ENCODE peak calls at places on chromosomes 7 and 10, in seven cellular contexts. One of them, this sample, is unnamed.
A peak's percentile ranks its signal among the peaks of the same experiment; 100 is the strongest.

GRCh38 chr10:22340362-22341189 is 4.7 kb upstream of the SPAG6 start:
- DNase-seq in astrocyte of the cerebellum: peak; percentile 66
- DNase-seq in nephron progenitor cell: peak; percentile 74
- DNase-seq in kidney epithelial cell: no peak
- DNase-seq in heart left ventricle: peak; percentile 69
- DNase-seq in CD4-positive, alpha-beta T cell: peak; percentile 12
- DNase-seq in colonic mucosa: peak; percentile 66
- DNase-seq in this sample: peak; percentile 63

GRCh38 chr10:100775346-100775745 is 30.0 kb downstream of the PAX2 start:
- DNase-seq in heart left ventricle: no peak
- DNase-seq in colonic mucosa: no peak
- DNase-seq in kidney epithelial cell: peak; percentile 29
- DNase-seq in astrocyte of the cerebellum: no peak
- DNase-seq in CD4-positive, alpha-beta T cell: no peak
- DNase-seq in nephron progenitor cell: no peak
- DNase-seq in this sample: no peak

GRCh38 chr10:124639206-124639605 is 105.0 kb downstream of the FAM53B start:
- DNase-seq in kidney epithelial cell: no peak
- DNase-seq in CD4-positive, alpha-beta T cell: no peak
- DNase-seq in nephron progenitor cell: no peak
- DNase-seq in astrocyte of the cerebellum: no peak
- DNase-seq in heart left ventricle: no peak
- DNase-seq in colonic mucosa: no peak
- DNase-seq in this sample: no peak

GRCh38 chr10:114538544-114538906 is 119.5 kb downstream of the ABLIM1 start:
- DNase-seq in nephron progenitor cell: no peak
- DNase-seq in astrocyte of the cerebellum: no peak
- DNase-seq in heart left ventricle: no peak
- DNase-seq in CD4-positive, alpha-beta T cell: peak; percentile 52
- DNase-seq in kidney epithelial cell: no peak
- DNase-seq in colonic mucosa: peak; percentile 90
- DNase-seq in this sample: no peak

GRCh38 chr10:98340261-98340675 is 72.3 kb upstream of the LOXL4 start:
- DNase-seq in astrocyte of the cerebellum: no peak
- DNase-seq in kidney epithelial cell: no peak
- DNase-seq in nephron progenitor cell: no peak
- DNase-seq in colonic mucosa: no peak
- DNase-seq in heart left ventricle: no peak
- DNase-seq in CD4-positive, alpha-beta T cell: no peak
- DNase-seq in this sample: no peak

GRCh38 chr10:79219276-79219957 is 127.9 kb upstream of the PPIF start:
- DNase-seq in nephron progenitor cell: no peak
- DNase-seq in heart left ventricle: peak; percentile 76
- DNase-seq in CD4-positive, alpha-beta T cell: no peak
- DNase-seq in astrocyte of the cerebellum: no peak
- DNase-seq in colonic mucosa: no peak
- DNase-seq in kidney epithelial cell: no peak
- DNase-seq in this sample: no peak

GRCh38 chr7:129855234-129855673 is 97.5 kb downstream of the UBE2H start:
- DNase-seq in CD4-positive, alpha-beta T cell: no peak
- DNase-seq in astrocyte of the cerebellum: peak; percentile 95
- DNase-seq in heart left ventricle: no peak
- DNase-seq in kidney epithelial cell: no peak
- DNase-seq in nephron progenitor cell: no peak
- DNase-seq in colonic mucosa: no peak
- DNase-seq in this sample: no peak

GRCh38 chr7:150793569-150794238 is 6.5 kb downstream of the TMEM176B start:
- DNase-seq in nephron progenitor cell: no peak
- DNase-seq in CD4-positive, alpha-beta T cell: no peak
- DNase-seq in kidney epithelial cell: no peak
- DNase-seq in heart left ventricle: no peak
- DNase-seq in astrocyte of the cerebellum: no peak
- DNase-seq in colonic mucosa: no peak
- DNase-seq in this sample: no peak

GRCh38 chr10:47287365-47287802 is 12.6 kb upstream of the GDF10 start:
- DNase-seq in heart left ventricle: peak; percentile 87
- DNase-seq in kidney epithelial cell: no peak
- DNase-seq in colonic mucosa: peak; percentile 19
- DNase-seq in nephron progenitor cell: no peak
- DNase-seq in astrocyte of the cerebellum: no peak
- DNase-seq in CD4-positive, alpha-beta T cell: no peak
- DNase-seq in this sample: no peak

GRCh38 chr7:13908667-13909382 is 80.6 kb downstream of the ETV1 start:
- DNase-seq in CD4-positive, alpha-beta T cell: peak; percentile 2
- DNase-seq in astrocyte of the cerebellum: no peak
- DNase-seq in heart left ventricle: no peak
- DNase-seq in nephron progenitor cell: no peak
- DNase-seq in kidney epithelial cell: no peak
- DNase-seq in colonic mucosa: no peak
- DNase-seq in this sample: no peak

GRCh38 chr10:9009505-9009904 is 955.0 kb downstream of the GATA3 start:
- DNase-seq in heart left ventricle: no peak
- DNase-seq in kidney epithelial cell: no peak
- DNase-seq in colonic mucosa: no peak
- DNase-seq in astrocyte of the cerebellum: no peak
- DNase-seq in nephron progenitor cell: no peak
- DNase-seq in CD4-positive, alpha-beta T cell: no peak
- DNase-seq in this sample: no peak

GRCh38 chr10:132627736-132628512 is 90.3 kb downstream of the INPP5A start:
- DNase-seq in CD4-positive, alpha-beta T cell: no peak
- DNase-seq in nephron progenitor cell: peak; percentile 33
- DNase-seq in kidney epithelial cell: no peak
- DNase-seq in heart left ventricle: peak; percentile 71
- DNase-seq in astrocyte of the cerebellum: no peak
- DNase-seq in colonic mucosa: no peak
- DNase-seq in this sample: no peak

GRCh38 chr7:47449810-47450586 is 131.9 kb downstream of the TNS3 start:
- DNase-seq in astrocyte of the cerebellum: no peak
- DNase-seq in CD4-positive, alpha-beta T cell: no peak
- DNase-seq in colonic mucosa: no peak
- DNase-seq in kidney epithelial cell: no peak
- DNase-seq in nephron progenitor cell: no peak
- DNase-seq in heart left ventricle: no peak
- DNase-seq in this sample: no peak

GRCh38 chr7:44618754-44619153 is 12.3 kb downstream of the OGDH start:
- DNase-seq in nephron progenitor cell: no peak
- DNase-seq in heart left ventricle: no peak
- DNase-seq in kidney epithelial cell: peak; percentile 75
- DNase-seq in colonic mucosa: no peak
- DNase-seq in CD4-positive, alpha-beta T cell: no peak
- DNase-seq in astrocyte of the cerebellum: no peak
- DNase-seq in this sample: no peak

GRCh38 chr7:30459591-30460245 is 18.9 kb downstream of the NOD1 start:
- DNase-seq in heart left ventricle: no peak
- DNase-seq in nephron progenitor cell: no peak
- DNase-seq in kidney epithelial cell: peak; percentile 71
- DNase-seq in astrocyte of the cerebellum: peak; percentile 94
- DNase-seq in CD4-positive, alpha-beta T cell: no peak
- DNase-seq in colonic mucosa: peak; percentile 81
- DNase-seq in this sample: no peak

GRCh38 chr10:14074062-14074884 is 256.5 kb downstream of the FRMD4A start:
- DNase-seq in heart left ventricle: peak; percentile 93
- DNase-seq in nephron progenitor cell: no peak
- DNase-seq in astrocyte of the cerebellum: peak; percentile 99
- DNase-seq in CD4-positive, alpha-beta T cell: no peak
- DNase-seq in colonic mucosa: peak; percentile 67
- DNase-seq in kidney epithelial cell: peak; percentile 99
- DNase-seq in this sample: no peak

GRCh38 chr10:652226-652625 is 37.2 kb downstream of the DIP2C start:
- DNase-seq in kidney epithelial cell: no peak
- DNase-seq in colonic mucosa: no peak
- DNase-seq in astrocyte of the cerebellum: no peak
- DNase-seq in CD4-positive, alpha-beta T cell: no peak
- DNase-seq in nephron progenitor cell: no peak
- DNase-seq in heart left ventricle: no peak
- DNase-seq in this sample: no peak

GRCh38 chr10:36880898-36881297 is 244.5 kb upstream of the ANKRD30A start:
- DNase-seq in heart left ventricle: no peak
- DNase-seq in kidney epithelial cell: no peak
- DNase-seq in nephron progenitor cell: no peak
- DNase-seq in colonic mucosa: no peak
- DNase-seq in astrocyte of the cerebellum: peak; percentile 11
- DNase-seq in CD4-positive, alpha-beta T cell: no peak
- DNase-seq in this sample: no peak

GRCh38 chr7:1758417-1758858 is 88.4 kb downstream of the ELFN1 start:
- DNase-seq in CD4-positive, alpha-beta T cell: no peak
- DNase-seq in colonic mucosa: no peak
- DNase-seq in heart left ventricle: peak; percentile 63
- DNase-seq in nephron progenitor cell: no peak
- DNase-seq in astrocyte of the cerebellum: no peak
- DNase-seq in kidney epithelial cell: no peak
- DNase-seq in this sample: no peak

GRCh38 chr10:69007260-69007659 is 18.7 kb downstream of the KIFBP start:
- DNase-seq in heart left ventricle: no peak
- DNase-seq in astrocyte of the cerebellum: no peak
- DNase-seq in colonic mucosa: no peak
- DNase-seq in nephron progenitor cell: no peak
- DNase-seq in kidney epithelial cell: no peak
- DNase-seq in CD4-positive, alpha-beta T cell: no peak
- DNase-seq in this sample: no peak
- TF ChIP-seq CTCF in heart left ventricle: no peak
- TF ChIP-seq CTCF in astrocyte of the cerebellum: no peak
- TF ChIP-seq CTCF in colonic mucosa: no peak
- TF ChIP-seq CTCF in nephron progenitor cell: no peak
- TF ChIP-seq CTCF in kidney epithelial cell: no peak
- TF ChIP-seq CTCF in CD4-positive, alpha-beta T cell: no peak
- TF ChIP-seq CTCF in this sample: no peak

DNA sequence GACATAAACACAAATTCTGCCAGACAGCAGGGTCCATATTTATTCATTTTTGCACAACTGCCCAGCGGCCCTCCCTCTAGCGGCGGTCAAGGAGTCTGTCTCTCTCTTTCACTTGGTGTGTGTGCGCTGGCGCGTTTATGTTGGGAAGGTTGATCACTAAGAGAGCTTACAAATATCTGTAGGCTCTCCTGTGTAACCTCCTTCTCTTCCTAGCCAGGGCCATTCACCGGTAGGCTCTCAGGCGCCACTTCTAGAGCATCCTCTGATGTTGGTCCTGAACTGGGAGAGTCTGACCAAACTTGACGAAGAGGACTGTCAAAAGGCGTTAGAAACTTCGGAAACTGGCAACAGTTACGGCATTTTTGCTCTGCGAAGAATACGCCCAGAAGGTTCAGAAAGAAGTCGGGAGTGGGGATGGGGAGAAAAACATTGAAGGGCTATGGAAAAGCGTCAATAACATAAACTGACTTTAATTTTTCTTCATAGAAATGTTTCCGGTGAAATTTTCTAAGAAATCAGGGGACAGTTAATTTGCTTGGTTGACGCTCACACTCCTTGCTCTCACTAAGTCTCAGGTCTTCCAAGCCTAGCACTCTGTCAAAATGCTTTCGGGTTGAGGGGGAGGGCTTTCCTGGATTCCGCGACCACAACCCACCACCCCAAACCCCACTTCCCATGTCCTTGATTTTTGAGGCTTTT is 731.1 kb downstream of the ZWINT start:
- DNase-seq in nephron progenitor cell: peak; percentile 65
- DNase-seq in colonic mucosa: peak; percentile 20
- DNase-seq in CD4-positive, alpha-beta T cell: no peak
- DNase-seq in astrocyte of the cerebellum: peak; percentile 65
- DNase-seq in kidney epithelial cell: no peak
- DNase-seq in heart left ventricle: peak; percentile 32
- DNase-seq in this sample: no peak
- TF ChIP-seq CTCF in nephron progenitor cell: peak; percentile 78
- TF ChIP-seq CTCF in colonic mucosa: peak; percentile 11
- TF ChIP-seq CTCF in CD4-positive, alpha-beta T cell: no peak
- TF ChIP-seq CTCF in astrocyte of the cerebellum: peak; percentile 89
- TF ChIP-seq CTCF in kidney epithelial cell: peak; percentile 91
- TF ChIP-seq CTCF in heart left ventricle: peak; percentile 29
- TF ChIP-seq CTCF in this sample: no peak

GRCh38 chr10:86209726-86210125 is 156.9 kb downstream of the GRID1 start:
- DNase-seq in heart left ventricle: no peak
- DNase-seq in CD4-positive, alpha-beta T cell: no peak
- DNase-seq in kidney epithelial cell: no peak
- DNase-seq in astrocyte of the cerebellum: no peak
- DNase-seq in colonic mucosa: no peak
- DNase-seq in nephron progenitor cell: no peak
- DNase-seq in this sample: no peak

GRCh38 chr10:86210416-86210815 is 156.2 kb downstream of the GRID1 start:
- DNase-seq in heart left ventricle: no peak
- DNase-seq in colonic mucosa: no peak
- DNase-seq in kidney epithelial cell: no peak
- DNase-seq in nephron progenitor cell: no peak
- DNase-seq in astrocyte of the cerebellum: no peak
- DNase-seq in CD4-positive, alpha-beta T cell: no peak
- DNase-seq in this sample: no peak

GRCh38 chr10:86213148-86213547 is 153.4 kb downstream of the GRID1 start:
- DNase-seq in kidney epithelial cell: no peak
- DNase-seq in CD4-positive, alpha-beta T cell: no peak
- DNase-seq in heart left ventricle: no peak
- DNase-seq in astrocyte of the cerebellum: no peak
- DNase-seq in nephron progenitor cell: no peak
- DNase-seq in colonic mucosa: no peak
- DNase-seq in this sample: no peak

GRCh38 chr10:86212391-86212700 is 154.2 kb downstream of the GRID1 start:
- DNase-seq in kidney epithelial cell: no peak
- DNase-seq in astrocyte of the cerebellum: no peak
- DNase-seq in heart left ventricle: no peak
- DNase-seq in CD4-positive, alpha-beta T cell: no peak
- DNase-seq in colonic mucosa: no peak
- DNase-seq in nephron progenitor cell: no peak
- DNase-seq in this sample: no peak

GRCh38 chr10:86211691-86212390 is 154.8 kb downstream of the GRID1 start:
- DNase-seq in nephron progenitor cell: no peak
- DNase-seq in kidney epithelial cell: no peak
- DNase-seq in colonic mucosa: no peak
- DNase-seq in astrocyte of the cerebellum: no peak
- DNase-seq in heart left ventricle: no peak
- DNase-seq in CD4-positive, alpha-beta T cell: no peak
- DNase-seq in this sample: no peak
- TF ChIP-seq CTCF in nephron progenitor cell: no peak
- TF ChIP-seq CTCF in kidney epithelial cell: no peak
- TF ChIP-seq CTCF in colonic mucosa: no peak
- TF ChIP-seq CTCF in astrocyte of the cerebellum: no peak
- TF ChIP-seq CTCF in heart left ventricle: no peak
- TF ChIP-seq CTCF in CD4-positive, alpha-beta T cell: no peak
- TF ChIP-seq CTCF in this sample: no peak

GRCh38 chr10:127997937-127998336 is 91.0 kb downstream of the PTPRE start:
- DNase-seq in CD4-positive, alpha-beta T cell: no peak
- DNase-seq in heart left ventricle: no peak
- DNase-seq in astrocyte of the cerebellum: no peak
- DNase-seq in colonic mucosa: no peak
- DNase-seq in nephron progenitor cell: no peak
- DNase-seq in kidney epithelial cell: no peak
- DNase-seq in this sample: no peak

GRCh38 chr10:127998517-127999144 is 91.7 kb downstream of the PTPRE start:
- DNase-seq in colonic mucosa: no peak
- DNase-seq in kidney epithelial cell: no peak
- DNase-seq in heart left ventricle: no peak
- DNase-seq in astrocyte of the cerebellum: no peak
- DNase-seq in nephron progenitor cell: no peak
- DNase-seq in CD4-positive, alpha-beta T cell: no peak
- DNase-seq in this sample: no peak

GRCh38 chr10:127999291-127999690 is 92.4 kb downstream of the PTPRE start:
- DNase-seq in astrocyte of the cerebellum: no peak
- DNase-seq in heart left ventricle: no peak
- DNase-seq in CD4-positive, alpha-beta T cell: no peak
- DNase-seq in colonic mucosa: no peak
- DNase-seq in nephron progenitor cell: no peak
- DNase-seq in kidney epithelial cell: no peak
- DNase-seq in this sample: no peak

GRCh38 chr10:127996586-127996985 is 89.7 kb downstream of the PTPRE start:
- DNase-seq in CD4-positive, alpha-beta T cell: no peak
- DNase-seq in kidney epithelial cell: no peak
- DNase-seq in astrocyte of the cerebellum: no peak
- DNase-seq in colonic mucosa: no peak
- DNase-seq in nephron progenitor cell: no peak
- DNase-seq in heart left ventricle: peak; percentile 68
- DNase-seq in this sample: no peak

GRCh38 chr10:127997241-127997640 is 90.3 kb downstream of the PTPRE start:
- DNase-seq in heart left ventricle: no peak
- DNase-seq in CD4-positive, alpha-beta T cell: no peak
- DNase-seq in nephron progenitor cell: no peak
- DNase-seq in kidney epithelial cell: no peak
- DNase-seq in astrocyte of the cerebellum: no peak
- DNase-seq in colonic mucosa: no peak
- DNase-seq in this sample: no peak
- TF ChIP-seq CTCF in heart left ventricle: no peak
- TF ChIP-seq CTCF in CD4-positive, alpha-beta T cell: no peak
- TF ChIP-seq CTCF in nephron progenitor cell: no peak
- TF ChIP-seq CTCF in kidney epithelial cell: no peak
- TF ChIP-seq CTCF in astrocyte of the cerebellum: no peak
- TF ChIP-seq CTCF in colonic mucosa: no peak
- TF ChIP-seq CTCF in this sample: no peak